ENCODE peak calls at places on chromosomes 6 and 20, in ten cellular contexts. A is Panc1; Z is H1; J is psoas muscle; S is A549; V is thoracic aorta; R is lower lobe of right lung; W is prostate gland; Y is CD8-positive, alpha-beta T cell; U is HCT116. O is an unnamed sample. For H3K4me1, the result is how much of the 10 kb centered on the place peaks cover.

GRCh38 chr6:136153976-136154375 is 96.1 kb downstream of the MTFR2 start:
- DNase-seq in W (no peak), J (no peak), S (no peak), R (no peak), A (no peak), U (no peak), Y (no peak), Z (no peak), V (no peak), O (no peak)

GRCh38 chr6:143059616-143060353 is 904 bp upstream of the AIG1 start:
- DNase-seq in J (no peak), A (no peak), U (peak), S (no peak), V (no peak), Y (no peak), Z (no peak), R (no peak), W (peak), O (no peak)

GRCh38 chr20:57087102-57087501 is 179.3 kb downstream of the BMP7 start:
- DNase-seq in Z (no peak), W (no peak), A (no peak), J (no peak), R (no peak), Y (no peak), S (no peak), V (no peak), U (peak), O (no peak)

GRCh38 chr20:13670160-13670559 is 31.4 kb upstream of the TASP1 start:
- DNase-seq in A (no peak), V (no peak), R (no peak), Z (peak), U (no peak), Y (no peak), J (no peak), S (no peak), W (no peak), O (no peak)

GRCh38 chr6:145360865-145361264 is 374.5 kb downstream of the EPM2A start:
- DNase-seq in Z (no peak), A (no peak), R (no peak), U (no peak), W (no peak), Y (no peak), J (no peak), V (no peak), S (no peak), O (no peak)

GRCh38 chr6:123393333-123393732 is 243.4 kb downstream of the TRDN start:
- DNase-seq in Y (no peak), Z (no peak), U (no peak), J (no peak), V (no peak), A (no peak), R (no peak), S (no peak), W (no peak), O (no peak)

GRCh38 chr6:133796235-133796634 is 92.7 kb upstream of the TCF21 start:
- DNase-seq in W (no peak), A (no peak), V (no peak), S (no peak), U (no peak), R (no peak), Z (no peak), J (no peak), Y (no peak), O (no peak)

GRCh38 chr20:17530716-17531536 is at the start of gene BFSP1:
- DNase-seq in Z (peak), S (peak), U (no peak), Y (peak), V (no peak), W (peak), A (no peak), R (peak), J (peak), O (no peak)

GRCh38 chr6:3328145-3328544 is 69.4 kb downstream of the PSMG4 start:
- DNase-seq in V (no peak), J (no peak), Z (no peak), U (no peak), S (peak), R (no peak), A (no peak), W (no peak), Y (no peak), O (no peak)

GRCh38 chr6:126344181-126344580 is 4.3 kb downstream of the CENPW start:
- DNase-seq in W (no peak), S (no peak), R (no peak), Y (no peak), A (no peak), U (no peak), Z (no peak), V (no peak), J (no peak), O (no peak)

GRCh38 chr6:5205877-5206840 is 54.6 kb downstream of the LYRM4 start:
- DNase-seq in Y (no peak), W (no peak), V (no peak), R (no peak), S (no peak), U (no peak), A (no peak), Z (no peak), J (peak), O (no peak)

GRCh38 chr20:9501473-9501872 is 12.9 kb upstream of the LAMP5 start:
- DNase-seq in W (no peak), Z (no peak), S (no peak), V (no peak), J (no peak), R (no peak), A (no peak), U (no peak), Y (no peak), O (no peak)

GRCh38 chr6:125808060-125808459 is 17.3 kb downstream of the NCOA7 start:
- DNase-seq in S (no peak), Y (no peak), U (no peak), V (no peak), J (no peak), W (no peak), R (no peak), A (no peak), Z (no peak), O (no peak)

GRCh38 chr20:3222635-3223600 is 13.6 kb downstream of the ITPA start:
- DNase-seq in V (no peak), S (no peak), Z (no peak), R (no peak), J (peak), W (peak), U (no peak), Y (no peak), A (no peak), O (no peak)

GRCh38 chr6:16805190-16805860 is 44.1 kb upstream of the ATXN1 start:
- DNase-seq in W (no peak), R (no peak), Y (no peak), V (no peak), S (no peak), Z (no peak), U (no peak), J (no peak), A (no peak), O (no peak)

GRCh38 chr6:6005467-6006427 is 978 bp downstream of the NRN1 start:
- DNase-seq in S (no peak), U (no peak), V (no peak), Z (no peak), Y (no peak), W (no peak), J (no peak), A (no peak), R (no peak), O (no peak)

GRCh38 chr6:113039013-113039412 is 691.9 kb downstream of the RFPL4B start:
- DNase-seq in A (no peak), Y (no peak), V (no peak), R (no peak), Z (no peak), W (no peak), U (no peak), S (no peak), J (no peak), O (no peak)
- TF ChIP-seq CTCF in A (no peak), Y (no peak), V (no peak), R (no peak), Z (no peak), W (no peak), U (no peak), S (no peak), J (no peak), O (no peak)

GRCh38 chr6:36752886-36753506 is 55.4 kb downstream of the RAB44 start:
- DNase-seq in U (no peak), R (no peak), Y (no peak), Z (no peak), V (no peak), W (no peak), A (no peak), S (no peak), J (peak), O (peak)
- H3K4me1 ChIP-seq in U (under half), R (under half), Y (under half), Z (under half), V (under half), W (under half), A (under half), S (under half), J (under half), O (half or more)

GRCh38 chr6:116615937-116616756 is at the start of gene RSPH4A:
- DNase-seq in S (peak), R (peak), A (peak), V (peak), Z (peak), Y (peak), U (peak), W (peak), J (peak), O (peak)
- TF ChIP-seq CTCF in S (no peak), R (no peak), A (peak), V (no peak), Z (no peak), Y (no peak), U (no peak), W (no peak), J (no peak), O (no peak)

GRCh38 chr20:370977-371754 is 9.4 kb upstream of the TRIB3 start:
- DNase-seq in Z (no peak), A (no peak), S (no peak), Y (no peak), J (no peak), U (no peak), W (no peak), R (no peak), V (no peak), O (no peak)
- H3K4me1 ChIP-seq in Z (under half), A (under half), S (half or more), Y (under half), J (under half), U (half or more), W (under half), R (under half), V (under half), O (under half)

DNA sequence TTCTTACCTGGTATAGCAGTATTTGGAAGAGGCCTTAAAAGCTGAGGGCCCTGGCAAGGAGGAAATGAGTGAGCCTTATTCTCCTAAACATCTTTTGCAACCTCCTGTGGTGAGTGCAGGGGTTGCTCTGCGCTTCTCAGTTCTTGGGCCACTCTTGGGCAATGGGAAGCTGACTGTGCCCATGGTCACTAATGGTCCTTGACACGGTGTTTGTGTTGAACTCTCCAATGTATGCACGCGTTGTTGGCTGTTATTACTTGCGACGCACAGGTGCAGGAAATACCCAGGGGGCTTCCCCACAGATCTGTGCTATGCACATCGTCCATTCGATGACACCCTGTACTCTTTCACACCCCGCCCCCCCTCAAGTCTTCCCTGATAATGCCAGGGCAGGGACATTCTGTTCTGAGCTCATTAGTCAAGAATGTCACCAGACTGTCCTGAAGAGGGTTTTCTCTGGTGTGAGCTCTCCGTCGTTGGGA is 79.7 kb downstream of the EDN1 start:
- DNase-seq in S (no peak), V (no peak), Z (no peak), W (no peak), Y (no peak), U (no peak), R (peak), J (no peak), A (no peak), O (no peak)
- TF ChIP-seq CTCF in S (no peak), V (no peak), Z (no peak), W (no peak), Y (no peak), U (no peak), R (peak), J (no peak), A (no peak), O (no peak)

GRCh38 chr6:157715766-157716171 is 107.3 kb upstream of the SNX9 start:
- DNase-seq in V (no peak), A (no peak), Z (no peak), S (no peak), U (no peak), J (peak), W (no peak), Y (no peak), R (no peak), O (peak)

GRCh38 chr6:157717266-157717870 is 105.7 kb upstream of the SNX9 start:
- DNase-seq in J (no peak), U (no peak), V (no peak), A (no peak), Z (no peak), Y (no peak), R (no peak), W (no peak), S (no peak), O (peak)

GRCh38 chr6:157718788-157719187 is 104.3 kb upstream of the SNX9 start:
- DNase-seq in U (no peak), Z (no peak), Y (no peak), A (no peak), W (no peak), R (no peak), J (no peak), V (no peak), S (no peak), O (no peak)

GRCh38 chr6:157714153-157714490 is 108.9 kb upstream of the SNX9 start:
- DNase-seq in Y (no peak), W (no peak), S (no peak), U (no peak), V (no peak), Z (no peak), J (no peak), A (no peak), R (no peak), O (no peak)

GRCh38 chr6:157716553-157716952 is 106.5 kb upstream of the SNX9 start:
- DNase-seq in A (no peak), J (no peak), S (no peak), V (no peak), U (no peak), Z (no peak), R (no peak), W (no peak), Y (no peak), O (no peak)
- H3K4me1 ChIP-seq in A (under half), J (under half), S (under half), V (under half), U (under half), Z (under half), R (under half), W (under half), Y (under half), O (under half)

GRCh38 chr20:62137092-62137384 is 6.2 kb downstream of the PSMA7 start:
- DNase-seq in R (no peak), J (no peak), W (no peak), U (no peak), V (no peak), S (no peak), Y (no peak), Z (no peak), A (no peak), O (no peak)
- TF ChIP-seq CTCF in R (no peak), J (no peak), W (no peak), U (no peak), V (no peak), S (no peak), Y (peak), Z (no peak), A (no peak), O (no peak)

GRCh38 chr20:48826064-48826463 is 1.7 kb downstream of the PREX1 start:
- DNase-seq in W (no peak), V (no peak), R (no peak), Y (no peak), S (no peak), Z (peak), U (no peak), J (no peak), A (no peak), O (no peak)

GRCh38 chr20:48824830-48825550 is 2.8 kb downstream of the PREX1 start:
- DNase-seq in J (no peak), Z (no peak), W (no peak), Y (no peak), A (no peak), R (no peak), S (no peak), U (no peak), V (no peak), O (no peak)

GRCh38 chr20:48826883-48827771 is 672 bp downstream of the PREX1 start:
- DNase-seq in Z (peak), R (peak), U (no peak), V (no peak), S (no peak), Y (no peak), A (no peak), J (peak), W (no peak), O (no peak)

GRCh38 chr20:48823960-48824497 is 3.8 kb downstream of the PREX1 start:
- DNase-seq in Z (no peak), A (no peak), Y (no peak), W (no peak), V (no peak), R (no peak), U (no peak), J (no peak), S (no peak), O (no peak)

DNA sequence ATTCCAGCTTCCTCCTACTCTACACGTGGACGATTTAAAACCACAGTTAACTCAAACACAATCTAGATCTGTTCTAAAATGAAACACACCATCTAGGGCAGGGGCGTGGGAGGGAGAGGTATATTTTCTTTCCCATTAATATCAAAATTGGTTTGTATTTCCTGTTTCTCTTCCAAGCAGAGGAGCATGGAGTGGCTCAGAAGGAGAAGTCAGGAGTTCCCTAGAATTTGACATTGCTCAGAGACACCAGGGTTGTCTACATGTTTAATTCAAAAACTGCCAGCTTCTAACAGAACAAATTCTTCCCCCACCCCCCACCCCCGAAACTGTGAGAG is 2.3 kb downstream of the PREX1 start:
- DNase-seq in V (no peak), R (no peak), U (no peak), W (no peak), A (no peak), Z (no peak), Y (no peak), S (no peak), J (no peak), O (no peak)
- H3K4me1 ChIP-seq in V (under half), R (half or more), U (under half), W (under half), A (under half), Z (under half), Y (half or more), S (under half), J (under half), O (under half)